ENCODE peak calls at places on chromosomes 7 and 10, in four cellular contexts. One of them, this sample, is unnamed.

GRCh38 chr7:47938574-47939165 is 9.6 kb downstream of the PKD1L1 start:
- DNase-seq in kidney epithelial cell: no peak
- DNase-seq in CD8-positive, alpha-beta T cell: no peak
- DNase-seq in Panc1: peak
- DNase-seq in this sample: peak

GRCh38 chr7:96700516-96700915 is 9.1 kb downstream of the SEM1 start:
- DNase-seq in kidney epithelial cell: no peak
- DNase-seq in CD8-positive, alpha-beta T cell: no peak
- DNase-seq in Panc1: no peak
- DNase-seq in this sample: no peak

GRCh38 chr7:4724648-4725013 is 42.5 kb downstream of the FOXK1 start:
- DNase-seq in kidney epithelial cell: no peak
- DNase-seq in CD8-positive, alpha-beta T cell: no peak
- DNase-seq in Panc1: no peak
- DNase-seq in this sample: no peak

GRCh38 chr7:4996696-4997222 is 37.8 kb upstream of the MMD2 start:
- DNase-seq in kidney epithelial cell: no peak
- DNase-seq in CD8-positive, alpha-beta T cell: no peak
- DNase-seq in Panc1: no peak
- DNase-seq in this sample: no peak

GRCh38 chr10:26703096-26703495 is 5.6 kb downstream of the PDSS1 start:
- DNase-seq in kidney epithelial cell: no peak
- DNase-seq in CD8-positive, alpha-beta T cell: no peak
- DNase-seq in Panc1: no peak
- DNase-seq in this sample: no peak

GRCh38 chr7:144824360-144824759 is 11.5 kb downstream of the TPK1 start:
- DNase-seq in kidney epithelial cell: peak
- DNase-seq in CD8-positive, alpha-beta T cell: no peak
- DNase-seq in Panc1: peak
- DNase-seq in this sample: no peak

GRCh38 chr7:158133057-158133456 is 454.6 kb downstream of the PTPRN2 start:
- DNase-seq in kidney epithelial cell: no peak
- DNase-seq in CD8-positive, alpha-beta T cell: no peak
- DNase-seq in Panc1: no peak
- DNase-seq in this sample: no peak

GRCh38 chr10:13784067-13784466 is 197.3 kb downstream of the PRPF18 start:
- DNase-seq in kidney epithelial cell: no peak
- DNase-seq in CD8-positive, alpha-beta T cell: no peak
- DNase-seq in Panc1: no peak
- DNase-seq in this sample: peak

GRCh38 chr10:121084675-121085070 is 233.5 kb downstream of the WDR11 start:
- DNase-seq in kidney epithelial cell: no peak
- DNase-seq in CD8-positive, alpha-beta T cell: no peak
- DNase-seq in Panc1: no peak
- DNase-seq in this sample: no peak

GRCh38 chr10:129915526-129916378 is 48.3 kb downstream of the EBF3 start:
- DNase-seq in kidney epithelial cell: no peak
- DNase-seq in CD8-positive, alpha-beta T cell: no peak
- DNase-seq in Panc1: no peak
- DNase-seq in this sample: no peak

GRCh38 chr10:72066318-72067284 is 21.8 kb downstream of the SPOCK2 start:
- DNase-seq in kidney epithelial cell: no peak
- DNase-seq in CD8-positive, alpha-beta T cell: no peak
- DNase-seq in Panc1: no peak
- DNase-seq in this sample: no peak

GRCh38 chr7:71015260-71015900 is 116.6 kb upstream of the GALNT17 start:
- DNase-seq in kidney epithelial cell: no peak
- DNase-seq in CD8-positive, alpha-beta T cell: no peak
- DNase-seq in Panc1: no peak
- DNase-seq in this sample: no peak

GRCh38 chr7:102115931-102116330 is 170.7 kb upstream of the SH2B2 start:
- DNase-seq in kidney epithelial cell: no peak
- DNase-seq in CD8-positive, alpha-beta T cell: no peak
- DNase-seq in Panc1: no peak
- DNase-seq in this sample: no peak

GRCh38 chr7:158252837-158253669 is 334.6 kb downstream of the PTPRN2 start:
- DNase-seq in kidney epithelial cell: no peak
- DNase-seq in CD8-positive, alpha-beta T cell: no peak
- DNase-seq in Panc1: no peak
- DNase-seq in this sample: no peak

GRCh38 chr10:56063642-56064041 is 297.4 kb downstream of the ZWINT start:
- DNase-seq in kidney epithelial cell: no peak
- DNase-seq in CD8-positive, alpha-beta T cell: no peak
- DNase-seq in Panc1: no peak
- DNase-seq in this sample: no peak

GRCh38 chr7:122584852-122585251 is 114.1 kb downstream of the RNF133 start:
- DNase-seq in kidney epithelial cell: no peak
- DNase-seq in CD8-positive, alpha-beta T cell: no peak
- DNase-seq in Panc1: no peak
- DNase-seq in this sample: no peak

GRCh38 chr10:35459449-35459847 is 123.1 kb downstream of the CCNY start:
- DNase-seq in kidney epithelial cell: no peak
- DNase-seq in CD8-positive, alpha-beta T cell: no peak
- DNase-seq in Panc1: no peak
- DNase-seq in this sample: no peak

DNA sequence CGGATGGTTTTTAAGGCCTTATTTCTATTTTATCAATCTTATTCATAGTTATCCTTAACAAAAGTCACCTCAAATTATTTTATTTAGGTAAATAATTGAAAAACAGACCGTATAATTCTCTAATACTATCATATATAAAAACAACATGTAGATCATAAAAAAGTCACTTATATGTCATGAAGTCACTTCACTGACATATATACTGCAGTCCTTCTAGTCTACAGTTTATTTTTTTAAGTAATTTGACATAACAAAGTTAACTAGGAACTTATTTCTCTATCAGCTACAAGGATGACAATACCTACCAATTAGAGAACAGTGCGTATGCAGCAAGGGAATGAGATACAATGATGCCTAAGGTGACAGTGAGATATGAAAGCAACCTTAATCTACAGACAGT is 26.2 kb downstream of the JMJD1C start:
- DNase-seq in kidney epithelial cell: no peak
- DNase-seq in CD8-positive, alpha-beta T cell: no peak
- DNase-seq in Panc1: no peak
- DNase-seq in this sample: no peak
- H3K4me3 ChIP-seq in kidney epithelial cell: no peak
- H3K4me3 ChIP-seq in CD8-positive, alpha-beta T cell: no peak
- H3K4me3 ChIP-seq in Panc1: no peak
- H3K4me3 ChIP-seq in this sample: no peak

DNA sequence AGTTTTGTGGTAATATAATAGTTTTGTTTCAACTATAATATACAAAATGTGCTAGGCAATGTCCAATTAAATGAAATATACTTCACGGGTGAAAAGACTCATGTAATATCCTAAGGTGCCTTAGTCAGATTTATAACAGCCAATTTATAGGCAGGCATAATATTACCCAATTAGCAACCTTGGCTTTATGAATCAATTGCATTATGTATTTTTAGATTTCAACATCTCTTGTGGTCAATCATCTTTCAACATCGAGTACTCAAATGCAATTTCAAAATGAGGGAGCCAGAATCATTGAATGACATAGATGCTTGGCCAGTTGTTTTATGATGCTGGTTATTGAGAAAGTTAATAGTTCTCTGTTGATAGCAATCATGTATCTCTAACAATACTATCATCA is 110.3 kb upstream of the SP8 start:
- DNase-seq in kidney epithelial cell: no peak
- DNase-seq in CD8-positive, alpha-beta T cell: no peak
- DNase-seq in Panc1: no peak
- DNase-seq in this sample: no peak
- TF ChIP-seq CTCF in kidney epithelial cell: no peak
- TF ChIP-seq CTCF in CD8-positive, alpha-beta T cell: no peak
- TF ChIP-seq CTCF in Panc1: no peak
- TF ChIP-seq CTCF in this sample: no peak

GRCh38 chr7:82598958-82599357 is 155.4 kb upstream of the CACNA2D1 start:
- DNase-seq in kidney epithelial cell: no peak
- DNase-seq in CD8-positive, alpha-beta T cell: no peak
- DNase-seq in Panc1: no peak
- DNase-seq in this sample: no peak

GRCh38 chr7:82593780-82594179 is 150.2 kb upstream of the CACNA2D1 start:
- DNase-seq in kidney epithelial cell: peak
- DNase-seq in CD8-positive, alpha-beta T cell: no peak
- DNase-seq in Panc1: no peak
- DNase-seq in this sample: no peak

GRCh38 chr7:82595176-82595575 is 151.6 kb upstream of the CACNA2D1 start:
- DNase-seq in kidney epithelial cell: no peak
- DNase-seq in CD8-positive, alpha-beta T cell: no peak
- DNase-seq in Panc1: no peak
- DNase-seq in this sample: no peak

GRCh38 chr7:82592416-82592815 is 148.8 kb upstream of the CACNA2D1 start:
- DNase-seq in kidney epithelial cell: no peak
- DNase-seq in CD8-positive, alpha-beta T cell: no peak
- DNase-seq in Panc1: no peak
- DNase-seq in this sample: no peak

DNA sequence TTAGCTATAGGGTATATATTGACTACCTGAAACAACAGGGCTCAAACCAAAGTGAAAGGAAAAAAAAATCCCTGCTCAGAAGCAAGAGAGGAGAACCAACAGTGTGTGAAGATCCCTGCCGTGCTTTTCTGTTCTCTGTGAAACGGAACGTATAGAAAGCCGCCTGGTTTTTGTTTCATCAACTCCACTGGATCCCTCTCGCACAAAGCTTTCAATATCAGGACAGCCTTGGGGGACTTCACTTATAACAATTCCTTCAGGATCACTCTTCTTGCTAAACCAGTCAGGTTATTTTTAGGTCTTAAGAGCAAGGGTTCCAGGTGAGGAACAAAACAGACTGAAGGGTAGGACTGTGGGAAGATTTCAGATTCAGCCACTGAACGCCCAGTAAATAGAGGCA is 151.1 kb upstream of the CACNA2D1 start:
- DNase-seq in kidney epithelial cell: no peak
- DNase-seq in CD8-positive, alpha-beta T cell: no peak
- DNase-seq in Panc1: no peak
- DNase-seq in this sample: no peak
- H3K4me3 ChIP-seq in kidney epithelial cell: no peak
- H3K4me3 ChIP-seq in CD8-positive, alpha-beta T cell: no peak
- H3K4me3 ChIP-seq in Panc1: no peak
- H3K4me3 ChIP-seq in this sample: no peak

GRCh38 chr7:25885057-25885576 is 266.9 kb upstream of the NFE2L3 start:
- DNase-seq in kidney epithelial cell: no peak
- DNase-seq in CD8-positive, alpha-beta T cell: no peak
- DNase-seq in Panc1: no peak
- DNase-seq in this sample: no peak
- TF ChIP-seq CTCF in kidney epithelial cell: no peak
- TF ChIP-seq CTCF in CD8-positive, alpha-beta T cell: no peak
- TF ChIP-seq CTCF in Panc1: no peak
- TF ChIP-seq CTCF in this sample: no peak

GRCh38 chr7:25852249-25852994 is 299.6 kb upstream of the NFE2L3 start:
- DNase-seq in kidney epithelial cell: no peak
- DNase-seq in CD8-positive, alpha-beta T cell: no peak
- DNase-seq in Panc1: no peak
- DNase-seq in this sample: no peak
- H3K4me3 ChIP-seq in kidney epithelial cell: peak
- H3K4me3 ChIP-seq in CD8-positive, alpha-beta T cell: no peak
- H3K4me3 ChIP-seq in Panc1: peak
- H3K4me3 ChIP-seq in this sample: peak

GRCh38 chr10:67401711-67402110 is 294.3 kb downstream of the CTNNA3 start:
- DNase-seq in kidney epithelial cell: no peak
- DNase-seq in CD8-positive, alpha-beta T cell: no peak
- DNase-seq in Panc1: no peak
- DNase-seq in this sample: no peak
- TF ChIP-seq CTCF in kidney epithelial cell: no peak
- TF ChIP-seq CTCF in CD8-positive, alpha-beta T cell: no peak
- TF ChIP-seq CTCF in Panc1: no peak
- TF ChIP-seq CTCF in this sample: no peak

GRCh38 chr10:131891196-131891928 is 9.4 kb upstream of the PPP2R2D start:
- DNase-seq in kidney epithelial cell: no peak
- DNase-seq in CD8-positive, alpha-beta T cell: no peak
- DNase-seq in Panc1: no peak
- DNase-seq in this sample: no peak

GRCh38 chr10:131890276-131891195 is 10.3 kb upstream of the PPP2R2D start:
- DNase-seq in kidney epithelial cell: no peak
- DNase-seq in CD8-positive, alpha-beta T cell: no peak
- DNase-seq in Panc1: no peak
- DNase-seq in this sample: no peak

GRCh38 chr10:131891929-131892816 is 8.6 kb upstream of the PPP2R2D start:
- DNase-seq in kidney epithelial cell: no peak
- DNase-seq in CD8-positive, alpha-beta T cell: no peak
- DNase-seq in Panc1: no peak
- DNase-seq in this sample: no peak

GRCh38 chr10:131895116-131895515 is 5.7 kb upstream of the PPP2R2D start:
- DNase-seq in kidney epithelial cell: no peak
- DNase-seq in CD8-positive, alpha-beta T cell: no peak
- DNase-seq in Panc1: no peak
- DNase-seq in this sample: no peak

DNA sequence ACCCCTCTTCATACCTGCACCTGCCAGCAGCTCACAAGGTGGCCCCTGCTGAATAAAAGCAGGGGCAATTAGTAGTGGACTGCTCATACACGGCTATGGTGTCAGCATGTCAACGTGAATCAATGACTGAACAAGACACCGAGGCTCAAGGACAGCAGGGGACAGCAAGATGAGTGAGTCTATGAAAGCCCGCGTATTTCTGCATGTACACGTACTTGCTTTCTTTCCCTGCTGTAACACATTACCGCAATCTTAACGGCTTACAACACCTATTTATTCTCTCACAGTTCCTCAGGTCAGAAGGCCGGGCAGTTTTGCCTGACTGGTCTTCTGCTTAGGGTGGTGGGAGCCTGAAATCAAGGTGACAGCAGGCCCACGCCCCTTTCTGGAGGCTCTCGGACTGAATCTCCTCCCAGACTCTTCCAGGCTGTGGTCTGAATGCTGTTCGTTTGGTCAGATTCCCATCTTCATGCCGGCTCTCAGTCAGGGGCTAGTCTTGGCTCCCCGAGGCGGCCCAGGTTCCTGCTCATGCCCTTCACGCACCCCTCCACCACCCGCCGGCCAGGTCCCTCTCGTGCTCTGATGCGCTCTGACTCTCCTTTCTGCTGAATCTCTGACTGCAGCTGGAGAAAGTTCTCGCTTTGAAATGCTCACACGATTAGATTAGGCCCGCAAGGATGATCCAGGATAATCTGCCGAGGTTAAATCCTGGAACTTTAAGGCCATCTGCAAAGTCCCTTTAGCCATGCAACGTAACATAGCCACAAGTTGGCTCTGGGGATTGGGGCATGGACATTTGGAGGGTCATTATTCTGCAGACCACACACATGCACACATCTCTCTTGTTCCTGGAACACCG is 7.8 kb upstream of the PPP2R2D start:
- DNase-seq in kidney epithelial cell: no peak
- DNase-seq in CD8-positive, alpha-beta T cell: no peak
- DNase-seq in Panc1: no peak
- DNase-seq in this sample: no peak
- H3K4me3 ChIP-seq in kidney epithelial cell: no peak
- H3K4me3 ChIP-seq in CD8-positive, alpha-beta T cell: no peak
- H3K4me3 ChIP-seq in Panc1: no peak
- H3K4me3 ChIP-seq in this sample: no peak